ENCODE peak calls at places on chromosomes 3 and 15, in four cellular contexts. One of them, this sample, is unnamed.
A peak's percentile ranks its signal among the peaks of the same experiment; 100 is the strongest.

GRCh38 chr15:73935547-73935946 is 9.3 kb downstream of the LOXL1 start:
- DNase-seq in iris pigment epithelial cell: peak; percentile 65
- DNase-seq in NCI-H2171 treated with DMSO at 0.1 percent for 48 hours: no peak
- DNase-seq in heart right ventricle: no peak
- DNase-seq in this sample: peak; percentile 49

GRCh38 chr15:78599189-78599588 is 21.6 kb downstream of the CHRNA3 start:
- DNase-seq in heart right ventricle: no peak
- DNase-seq in NCI-H2171 treated with DMSO at 0.1 percent for 48 hours: no peak
- DNase-seq in iris pigment epithelial cell: no peak
- DNase-seq in this sample: peak; percentile 11

GRCh38 chr3:186514296-186515002 is 29.7 kb downstream of the CRYGS start:
- DNase-seq in NCI-H2171 treated with DMSO at 0.1 percent for 48 hours: no peak
- DNase-seq in heart right ventricle: no peak
- DNase-seq in iris pigment epithelial cell: peak; percentile 14
- DNase-seq in this sample: peak; percentile 16

GRCh38 chr3:52213005-52213404 is 12.4 kb downstream of the TLR9 start:
- DNase-seq in iris pigment epithelial cell: no peak
- DNase-seq in heart right ventricle: no peak
- DNase-seq in NCI-H2171 treated with DMSO at 0.1 percent for 48 hours: no peak
- DNase-seq in this sample: no peak

GRCh38 chr3:162287600-162287999 is 791.0 kb downstream of the OTOL1 start:
- DNase-seq in NCI-H2171 treated with DMSO at 0.1 percent for 48 hours: no peak
- DNase-seq in heart right ventricle: no peak
- DNase-seq in iris pigment epithelial cell: no peak
- DNase-seq in this sample: no peak

GRCh38 chr3:55558316-55558715 is 71.2 kb upstream of the WNT5A start:
- DNase-seq in NCI-H2171 treated with DMSO at 0.1 percent for 48 hours: no peak
- DNase-seq in heart right ventricle: no peak
- DNase-seq in iris pigment epithelial cell: peak; percentile 80
- DNase-seq in this sample: peak; percentile 63

GRCh38 chr15:70035719-70036077 is 62.0 kb downstream of the TLE3 start:
- DNase-seq in heart right ventricle: no peak
- DNase-seq in iris pigment epithelial cell: no peak
- DNase-seq in NCI-H2171 treated with DMSO at 0.1 percent for 48 hours: no peak
- DNase-seq in this sample: no peak

GRCh38 chr3:52119056-52119455 is 35.2 kb downstream of the POC1A start:
- DNase-seq in iris pigment epithelial cell: no peak
- DNase-seq in NCI-H2171 treated with DMSO at 0.1 percent for 48 hours: no peak
- DNase-seq in heart right ventricle: no peak
- DNase-seq in this sample: no peak

GRCh38 chr15:52653451-52653964 is 25.7 kb downstream of the ATOSA start:
- DNase-seq in NCI-H2171 treated with DMSO at 0.1 percent for 48 hours: peak; percentile 15
- DNase-seq in heart right ventricle: no peak
- DNase-seq in iris pigment epithelial cell: peak; percentile 96
- DNase-seq in this sample: peak; percentile 75

GRCh38 chr15:91782221-91782620 is 71.3 kb upstream of the SLCO3A1 start:
- DNase-seq in iris pigment epithelial cell: no peak
- DNase-seq in heart right ventricle: no peak
- DNase-seq in NCI-H2171 treated with DMSO at 0.1 percent for 48 hours: no peak
- DNase-seq in this sample: no peak

GRCh38 chr15:80974914-80975313 is 14.7 kb downstream of the MESD start:
- DNase-seq in heart right ventricle: no peak
- DNase-seq in iris pigment epithelial cell: no peak
- DNase-seq in NCI-H2171 treated with DMSO at 0.1 percent for 48 hours: no peak
- DNase-seq in this sample: no peak

GRCh38 chr15:68822818-68823217 is 2.1 kb upstream of the ANP32A start:
- DNase-seq in NCI-H2171 treated with DMSO at 0.1 percent for 48 hours: no peak
- DNase-seq in heart right ventricle: no peak
- DNase-seq in iris pigment epithelial cell: no peak
- DNase-seq in this sample: no peak

GRCh38 chr3:19885468-19885867 is 48.5 kb downstream of the EFHB start:
- DNase-seq in iris pigment epithelial cell: peak; percentile 42
- DNase-seq in NCI-H2171 treated with DMSO at 0.1 percent for 48 hours: no peak
- DNase-seq in heart right ventricle: no peak
- DNase-seq in this sample: peak; percentile 71

GRCh38 chr3:149581681-149582349 is 76.0 kb downstream of the WWTR1 start:
- DNase-seq in heart right ventricle: no peak
- DNase-seq in NCI-H2171 treated with DMSO at 0.1 percent for 48 hours: no peak
- DNase-seq in iris pigment epithelial cell: peak; percentile 90
- DNase-seq in this sample: peak; percentile 95

GRCh38 chr15:80749589-80749988 is 29.6 kb upstream of the CEMIP start:
- DNase-seq in NCI-H2171 treated with DMSO at 0.1 percent for 48 hours: no peak
- DNase-seq in heart right ventricle: no peak
- DNase-seq in iris pigment epithelial cell: peak; percentile 36
- DNase-seq in this sample: peak; percentile 60

GRCh38 chr3:32301426-32301825 is 62.9 kb downstream of the CMTM8 start:
- DNase-seq in NCI-H2171 treated with DMSO at 0.1 percent for 48 hours: no peak
- DNase-seq in iris pigment epithelial cell: no peak
- DNase-seq in heart right ventricle: no peak
- DNase-seq in this sample: no peak

GRCh38 chr15:78739996-78740903 is 71.0 kb downstream of the ADAMTS7 start:
- DNase-seq in NCI-H2171 treated with DMSO at 0.1 percent for 48 hours: peak; percentile 76
- DNase-seq in iris pigment epithelial cell: peak; percentile 28
- DNase-seq in heart right ventricle: no peak
- DNase-seq in this sample: peak; percentile 74

This sample was measured in GM23248.